ENCODE peak calls at places on chromosomes 2 and 18, in five cellular contexts. G is HL-60, V is ureter, B is AG04450, N is endothelial cell. O is an unnamed sample.
A peak's percentile ranks its signal among the peaks of the same experiment; 100 is the strongest.

GRCh38 chr2:189302274-189302948 is 122.8 kb upstream of the COL5A2 start:
- DNase-seq in V (no peak), N (no peak), B (no peak), G (no peak), O (no peak)

GRCh38 chr2:156331572-156332451 is 709 bp downstream of the NR4A2 start:
- DNase-seq in V (peak; percentile 74), B (no peak), G (peak; percentile 94), N (peak; percentile 70), O (peak; percentile 89)

GRCh38 chr2:55842009-55842408 is 81.6 kb downstream of the EFEMP1 start:
- DNase-seq in G (no peak), B (no peak), N (no peak), V (no peak), O (no peak)

GRCh38 chr2:96984300-96984699 is 2.1 kb downstream of the FAM178B start:
- DNase-seq in G (no peak), V (no peak), B (no peak), N (no peak), O (no peak)

GRCh38 chr2:174025271-174026121 is 60.3 kb upstream of the SP3 start:
- DNase-seq in G (peak; percentile 84), V (peak; percentile 75), N (no peak), B (peak; percentile 78), O (no peak)

GRCh38 chr18:79242246-79242645 is 153.5 kb upstream of the NFATC1 start:
- DNase-seq in N (no peak), V (no peak), G (no peak), B (no peak), O (no peak)

GRCh38 chr2:230660294-230661060 is 52.2 kb upstream of the CAB39 start:
- DNase-seq in V (peak; percentile 55), B (no peak), N (no peak), G (peak; percentile 93), O (no peak)

GRCh38 chr2:174222154-174222553 is 26.2 kb downstream of the OLA1 start:
- DNase-seq in B (no peak), N (no peak), G (no peak), V (no peak), O (no peak)

GRCh38 chr2:190835303-190835930 is 45.2 kb upstream of the GLS start:
- DNase-seq in G (no peak), V (no peak), N (no peak), B (peak; percentile 77), O (peak; percentile 90)

GRCh38 chr2:171718720-171719119 is 31.5 kb downstream of the DYNC1I2 start:
- DNase-seq in G (no peak), B (no peak), V (no peak), N (no peak), O (no peak)

GRCh38 chr18:77087391-77088141 is 45.0 kb downstream of the MBP start:
- DNase-seq in N (peak; percentile 59), G (no peak), V (peak; percentile 70), B (no peak), O (peak; percentile 72)

GRCh38 chr2:16252251-16252650 is 311.9 kb downstream of the MYCN start:
- DNase-seq in B (no peak), V (no peak), N (no peak), G (no peak), O (no peak)

GRCh38 chr2:215680605-215681598 is 245.0 kb upstream of the FN1 start:
- DNase-seq in N (no peak), V (no peak), G (peak; percentile 69), B (no peak), O (no peak)

GRCh38 chr2:239464166-239465016 is 63.6 kb upstream of the HDAC4 start:
- DNase-seq in G (no peak), N (no peak), B (no peak), V (peak; percentile 39), O (peak; percentile 77)

GRCh38 chr2:150292807-150293206 is 194.7 kb downstream of the RND3 start:
- DNase-seq in V (no peak), G (no peak), N (no peak), B (no peak), O (no peak)

GRCh38 chr2:105404736-105405135 is 5.9 kb upstream of the FHL2 start:
- DNase-seq in G (no peak), V (no peak), N (no peak), B (no peak), O (no peak)

GRCh38 chr2:234980476-234981187 is 28.8 kb downstream of the SH3BP4 start:
- DNase-seq in G (no peak), N (peak; percentile 42), B (no peak), V (no peak), O (no peak)

GRCh38 chr2:11967946-11968465 is 221.6 kb downstream of the LPIN1 start:
- DNase-seq in V (peak; percentile 67), N (no peak), B (no peak), G (no peak), O (no peak)

GRCh38 chr18:47917923-47918610 is 12.4 kb downstream of the SMAD2 start:
- DNase-seq in G (no peak), V (no peak), B (no peak), N (no peak), O (no peak)

GRCh38 chr2:171432206-171432968 is 1.4 kb downstream of the METTL8 start:
- DNase-seq in V (no peak), G (no peak), B (no peak), N (no peak), O (no peak)